ENCODE peak calls at places on chromosomes 4 and X, in ten cellular contexts. One of them, this sample, is unnamed.

GRCh38 chr4:53905281-53905934 is 159.0 kb downstream of the CHIC2 start:
- DNase-seq in MM.1S: no peak
- DNase-seq in fibroblast of mammary gland: no peak
- DNase-seq in ascending aorta: no peak
- DNase-seq in PC-9: no peak
- DNase-seq in AG04450: no peak
- DNase-seq in endothelial cell: no peak
- DNase-seq in BE2C: no peak
- DNase-seq in GM13977: no peak
- DNase-seq in left lung: no peak
- DNase-seq in this sample: no peak

GRCh38 chrX:13164611-13165010 is 120.2 kb upstream of the FAM9C start:
- DNase-seq in MM.1S: no peak
- DNase-seq in fibroblast of mammary gland: no peak
- DNase-seq in ascending aorta: no peak
- DNase-seq in PC-9: no peak
- DNase-seq in AG04450: no peak
- DNase-seq in endothelial cell: no peak
- DNase-seq in BE2C: no peak
- DNase-seq in GM13977: no peak
- DNase-seq in left lung: no peak
- DNase-seq in this sample: no peak

GRCh38 chrX:103640401-103641155 is 11.8 kb downstream of the TCEAL1 start:
- DNase-seq in MM.1S: no peak
- DNase-seq in fibroblast of mammary gland: peak; percentile 54
- DNase-seq in ascending aorta: no peak
- DNase-seq in PC-9: no peak
- DNase-seq in AG04450: no peak
- DNase-seq in endothelial cell: no peak
- DNase-seq in BE2C: no peak
- DNase-seq in GM13977: no peak
- DNase-seq in left lung: no peak
- DNase-seq in this sample: no peak

GRCh38 chr4:1039493-1040343 is 28.3 kb downstream of the FGFRL1 start:
- DNase-seq in MM.1S: no peak
- DNase-seq in fibroblast of mammary gland: peak; percentile 42
- DNase-seq in ascending aorta: no peak
- DNase-seq in PC-9: peak; percentile 78
- DNase-seq in AG04450: no peak
- DNase-seq in endothelial cell: no peak
- DNase-seq in BE2C: no peak
- DNase-seq in GM13977: no peak
- DNase-seq in left lung: peak; percentile 65
- DNase-seq in this sample: no peak

GRCh38 chrX:9231491-9231890 is 197.6 kb upstream of the FAM9B start:
- DNase-seq in MM.1S: no peak
- DNase-seq in fibroblast of mammary gland: peak; percentile 54
- DNase-seq in ascending aorta: no peak
- DNase-seq in PC-9: no peak
- DNase-seq in AG04450: no peak
- DNase-seq in endothelial cell: no peak
- DNase-seq in BE2C: no peak
- DNase-seq in GM13977: no peak
- DNase-seq in left lung: no peak
- DNase-seq in this sample: no peak

GRCh38 chr4:175622887-175623286 is 189.2 kb downstream of the GPM6A start:
- DNase-seq in MM.1S: peak; percentile 48
- DNase-seq in fibroblast of mammary gland: no peak
- DNase-seq in ascending aorta: no peak
- DNase-seq in PC-9: no peak
- DNase-seq in AG04450: no peak
- DNase-seq in endothelial cell: no peak
- DNase-seq in BE2C: no peak
- DNase-seq in GM13977: no peak
- DNase-seq in left lung: no peak
- DNase-seq in this sample: no peak

GRCh38 chr4:30952526-30953219 is 232.5 kb downstream of the PCDH7 start:
- DNase-seq in MM.1S: no peak
- DNase-seq in fibroblast of mammary gland: no peak
- DNase-seq in ascending aorta: no peak
- DNase-seq in PC-9: no peak
- DNase-seq in AG04450: no peak
- DNase-seq in endothelial cell: no peak
- DNase-seq in BE2C: no peak
- DNase-seq in GM13977: no peak
- DNase-seq in left lung: no peak
- DNase-seq in this sample: no peak

GRCh38 chr4:159242427-159242826 is 139.5 kb downstream of the RAPGEF2 start:
- DNase-seq in MM.1S: no peak
- DNase-seq in fibroblast of mammary gland: no peak
- DNase-seq in ascending aorta: no peak
- DNase-seq in PC-9: no peak
- DNase-seq in AG04450: no peak
- DNase-seq in endothelial cell: no peak
- DNase-seq in BE2C: no peak
- DNase-seq in GM13977: no peak
- DNase-seq in left lung: no peak
- DNase-seq in this sample: no peak

GRCh38 chrX:12197030-12197429 is 58.8 kb downstream of the FRMPD4 start:
- DNase-seq in MM.1S: no peak
- DNase-seq in fibroblast of mammary gland: peak; percentile 15
- DNase-seq in ascending aorta: no peak
- DNase-seq in PC-9: no peak
- DNase-seq in AG04450: no peak
- DNase-seq in endothelial cell: no peak
- DNase-seq in BE2C: no peak
- DNase-seq in GM13977: no peak
- DNase-seq in left lung: no peak
- DNase-seq in this sample: no peak

GRCh38 chrX:17616936-17617335 is 120.4 kb upstream of the SCML1 start:
- DNase-seq in MM.1S: no peak
- DNase-seq in fibroblast of mammary gland: no peak
- DNase-seq in ascending aorta: no peak
- DNase-seq in PC-9: no peak
- DNase-seq in AG04450: no peak
- DNase-seq in endothelial cell: no peak
- DNase-seq in BE2C: no peak
- DNase-seq in GM13977: no peak
- DNase-seq in left lung: no peak
- DNase-seq in this sample: no peak

GRCh38 chr4:4408576-4409335 is 21.9 kb downstream of the NSG1 start:
- DNase-seq in MM.1S: no peak
- DNase-seq in fibroblast of mammary gland: no peak
- DNase-seq in ascending aorta: no peak
- DNase-seq in PC-9: peak; percentile 45
- DNase-seq in AG04450: no peak
- DNase-seq in endothelial cell: no peak
- DNase-seq in BE2C: no peak
- DNase-seq in GM13977: no peak
- DNase-seq in left lung: no peak
- DNase-seq in this sample: no peak

GRCh38 chrX:56793533-56794320 is 64.7 kb downstream of the NBDY start:
- DNase-seq in MM.1S: no peak
- DNase-seq in fibroblast of mammary gland: peak; percentile 28
- DNase-seq in ascending aorta: peak; percentile 61
- DNase-seq in PC-9: no peak
- DNase-seq in AG04450: no peak
- DNase-seq in endothelial cell: no peak
- DNase-seq in BE2C: no peak
- DNase-seq in GM13977: no peak
- DNase-seq in left lung: peak; percentile 20
- DNase-seq in this sample: no peak

GRCh38 chr4:129929052-129929451 is 833.1 kb downstream of the C4orf33 start:
- DNase-seq in MM.1S: no peak
- DNase-seq in fibroblast of mammary gland: peak; percentile 1
- DNase-seq in ascending aorta: no peak
- DNase-seq in PC-9: no peak
- DNase-seq in AG04450: no peak
- DNase-seq in endothelial cell: peak; percentile 22
- DNase-seq in BE2C: peak; percentile 51
- DNase-seq in GM13977: no peak
- DNase-seq in left lung: no peak
- DNase-seq in this sample: peak; percentile 5

GRCh38 chr4:52864816-52865215 is 2.7 kb downstream of the RASL11B start:
- DNase-seq in MM.1S: no peak
- DNase-seq in fibroblast of mammary gland: no peak
- DNase-seq in ascending aorta: no peak
- DNase-seq in PC-9: no peak
- DNase-seq in AG04450: no peak
- DNase-seq in endothelial cell: no peak
- DNase-seq in BE2C: peak; percentile 60
- DNase-seq in GM13977: no peak
- DNase-seq in left lung: no peak
- DNase-seq in this sample: no peak

GRCh38 chr4:140099993-140100392 is 54.0 kb downstream of the MAML3 start:
- DNase-seq in MM.1S: no peak
- DNase-seq in fibroblast of mammary gland: no peak
- DNase-seq in ascending aorta: peak; percentile 72
- DNase-seq in PC-9: no peak
- DNase-seq in AG04450: no peak
- DNase-seq in endothelial cell: peak; percentile 19
- DNase-seq in BE2C: peak; percentile 34
- DNase-seq in GM13977: no peak
- DNase-seq in left lung: peak; percentile 60
- DNase-seq in this sample: no peak

DNA sequence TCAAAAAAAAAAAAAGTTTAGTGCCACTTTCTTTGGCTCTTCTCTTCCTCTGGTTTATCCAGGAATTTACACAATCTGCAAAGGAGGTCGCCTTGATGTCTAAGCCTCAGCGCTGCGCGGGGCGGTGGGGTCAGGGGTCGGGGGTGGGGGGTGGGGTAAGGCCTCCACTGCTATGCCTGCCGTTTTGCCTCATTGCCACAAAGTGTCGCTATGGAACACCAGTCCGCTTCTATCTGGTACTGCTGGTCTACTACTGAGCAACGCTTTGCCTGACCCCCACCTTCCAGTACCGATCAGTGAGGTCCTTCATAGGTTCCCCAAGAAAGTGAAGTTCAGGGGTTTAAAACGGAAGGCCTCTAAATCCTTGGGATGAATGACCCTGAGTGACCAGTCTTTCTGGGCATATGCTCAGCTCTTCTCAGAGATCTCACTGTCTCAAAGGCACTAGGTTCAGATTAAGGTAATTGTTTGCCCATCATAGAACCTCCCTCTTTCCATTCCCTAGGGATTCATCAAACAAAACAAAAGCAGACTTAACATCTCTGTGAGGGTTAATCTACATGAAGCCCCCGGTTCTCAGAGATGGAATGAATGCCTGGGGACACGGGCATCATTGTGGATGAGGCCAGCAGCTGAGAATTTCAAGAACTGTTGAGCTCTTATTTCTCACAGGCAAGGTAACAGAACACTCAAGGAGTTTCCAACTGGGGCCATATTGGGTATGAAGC is 16.9 kb upstream of the TSR2 start:
- DNase-seq in MM.1S: no peak
- DNase-seq in fibroblast of mammary gland: no peak
- DNase-seq in ascending aorta: no peak
- DNase-seq in PC-9: no peak
- DNase-seq in AG04450: no peak
- DNase-seq in endothelial cell: peak; percentile 18
- DNase-seq in BE2C: no peak
- DNase-seq in GM13977: no peak
- DNase-seq in left lung: no peak
- DNase-seq in this sample: no peak
- TF ChIP-seq CTCF in MM.1S: no peak
- TF ChIP-seq CTCF in fibroblast of mammary gland: no peak
- TF ChIP-seq CTCF in ascending aorta: no peak
- TF ChIP-seq CTCF in PC-9: no peak
- TF ChIP-seq CTCF in AG04450: no peak
- TF ChIP-seq CTCF in endothelial cell: no peak
- TF ChIP-seq CTCF in BE2C: no peak
- TF ChIP-seq CTCF in GM13977: peak; percentile 36
- TF ChIP-seq CTCF in left lung: no peak
- TF ChIP-seq CTCF in this sample: no peak

DNA sequence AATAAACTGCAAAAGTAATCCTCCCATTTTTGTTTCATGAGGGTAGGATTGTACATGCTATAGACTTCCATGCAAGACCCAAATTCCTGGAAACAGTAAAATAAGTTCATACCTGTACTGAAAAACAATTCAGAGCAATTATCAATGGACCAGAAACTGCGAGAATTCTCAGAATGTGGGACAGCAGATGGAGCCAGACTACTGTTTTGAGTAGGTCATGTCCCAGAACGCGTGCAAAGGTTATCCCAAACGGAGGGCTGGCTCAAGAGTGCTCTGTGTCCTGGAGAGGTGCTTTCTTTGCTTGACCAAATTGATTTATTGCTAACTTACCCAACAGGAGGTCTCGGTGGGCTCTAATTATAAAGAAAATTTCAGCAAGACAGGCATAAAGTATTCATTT is 1.7 kb upstream of the MAGEH1 start:
- DNase-seq in MM.1S: peak; percentile 16
- DNase-seq in fibroblast of mammary gland: peak; percentile 28
- DNase-seq in ascending aorta: no peak
- DNase-seq in PC-9: no peak
- DNase-seq in AG04450: no peak
- DNase-seq in endothelial cell: no peak
- DNase-seq in BE2C: no peak
- DNase-seq in GM13977: no peak
- DNase-seq in left lung: no peak
- DNase-seq in this sample: no peak
- TF ChIP-seq CTCF in MM.1S: peak; percentile 31
- TF ChIP-seq CTCF in fibroblast of mammary gland: peak; percentile 21
- TF ChIP-seq CTCF in ascending aorta: no peak
- TF ChIP-seq CTCF in PC-9: peak; percentile 29
- TF ChIP-seq CTCF in AG04450: peak; percentile 15
- TF ChIP-seq CTCF in endothelial cell: no peak
- TF ChIP-seq CTCF in BE2C: peak; percentile 20
- TF ChIP-seq CTCF in GM13977: peak; percentile 13
- TF ChIP-seq CTCF in left lung: no peak
- TF ChIP-seq CTCF in this sample: peak; percentile 26

GRCh38 chrX:153687121-153688039 is at the start of gene SLC6A8:
- DNase-seq in MM.1S: peak; percentile 33
- DNase-seq in fibroblast of mammary gland: peak; percentile 37
- DNase-seq in ascending aorta: peak; percentile 76
- DNase-seq in PC-9: peak; percentile 74
- DNase-seq in AG04450: peak; percentile 15
- DNase-seq in endothelial cell: peak; percentile 60
- DNase-seq in BE2C: peak; percentile 77
- DNase-seq in GM13977: peak; percentile 63
- DNase-seq in left lung: peak; percentile 67
- DNase-seq in this sample: peak; percentile 62
- TF ChIP-seq CTCF in MM.1S: peak; percentile 33
- TF ChIP-seq CTCF in fibroblast of mammary gland: peak; percentile 12
- TF ChIP-seq CTCF in ascending aorta: no peak
- TF ChIP-seq CTCF in PC-9: peak; percentile 45
- TF ChIP-seq CTCF in AG04450: peak; percentile 32
- TF ChIP-seq CTCF in endothelial cell: no peak
- TF ChIP-seq CTCF in BE2C: peak; percentile 37
- TF ChIP-seq CTCF in GM13977: peak; percentile 50
- TF ChIP-seq CTCF in left lung: no peak
- TF ChIP-seq CTCF in this sample: peak; percentile 52

DNA sequence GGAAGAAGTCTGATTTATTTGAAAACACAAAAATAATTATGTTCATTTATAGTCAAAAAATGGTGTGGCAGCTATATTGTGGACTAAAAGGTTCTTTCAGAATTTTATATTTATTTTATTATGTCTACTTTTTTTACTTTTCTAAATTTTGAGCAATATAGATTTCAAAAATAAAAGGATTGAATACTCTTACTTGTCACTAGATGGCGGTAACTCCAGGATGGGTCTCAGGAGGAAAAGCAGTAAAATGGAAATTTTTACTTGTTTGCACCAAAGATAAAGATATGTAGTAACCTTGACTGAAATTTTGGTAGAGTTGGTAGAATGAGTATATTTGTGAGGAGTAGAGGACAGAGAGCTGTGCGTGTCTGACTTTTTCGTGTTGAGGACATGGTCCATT is 14.5 kb upstream of the DACH2 start:
- DNase-seq in MM.1S: peak; percentile 30
- DNase-seq in fibroblast of mammary gland: peak; percentile 21
- DNase-seq in ascending aorta: no peak
- DNase-seq in PC-9: no peak
- DNase-seq in AG04450: no peak
- DNase-seq in endothelial cell: no peak
- DNase-seq in BE2C: no peak
- DNase-seq in GM13977: no peak
- DNase-seq in left lung: no peak
- DNase-seq in this sample: no peak
- TF ChIP-seq CTCF in MM.1S: peak; percentile 48
- TF ChIP-seq CTCF in fibroblast of mammary gland: peak; percentile 66
- TF ChIP-seq CTCF in ascending aorta: no peak
- TF ChIP-seq CTCF in PC-9: peak; percentile 59
- TF ChIP-seq CTCF in AG04450: peak; percentile 61
- TF ChIP-seq CTCF in endothelial cell: peak; percentile 30
- TF ChIP-seq CTCF in BE2C: peak; percentile 51
- TF ChIP-seq CTCF in GM13977: peak; percentile 56
- TF ChIP-seq CTCF in left lung: peak; percentile 59
- TF ChIP-seq CTCF in this sample: peak; percentile 80

This sample was measured in neural crest cell.